ENCODE peak calls at places on chromosomes 2 and 18, in six cellular contexts. U, I, G, R, N and C are unnamed samples.
A peak's percentile ranks its signal among the peaks of the same experiment; 100 is the strongest.

GRCh38 chr2:62197017-62197586 is 1.2 kb downstream of the B3GNT2 start:
- DNase-seq in U (no peak), I (peak; percentile 43), G (no peak), R (peak; percentile 52), N (no peak), C (no peak)

GRCh38 chr2:167114018-167114417 is 225.7 kb downstream of the XIRP2 start:
- DNase-seq in U (no peak), I (no peak), G (no peak), R (no peak), N (no peak), C (no peak)

GRCh38 chr2:96524482-96525210 is 11.9 kb upstream of the ARID5A start:
- DNase-seq in U (no peak), I (no peak), G (no peak), R (no peak), N (no peak), C (no peak)

GRCh38 chr18:57561728-57562423 is 24.6 kb downstream of the FECH start:
- DNase-seq in U (no peak), I (peak; percentile 47), G (no peak), R (peak; percentile 52), N (peak; percentile 67), C (peak; percentile 25)

GRCh38 chr2:29139731-29140130 is 24.5 kb downstream of the CLIP4 start:
- DNase-seq in U (no peak), I (no peak), G (no peak), R (no peak), N (no peak), C (no peak)

GRCh38 chr18:42182728-42183700 is 228.0 kb downstream of the PIK3C3 start:
- DNase-seq in U (no peak), I (no peak), G (no peak), R (no peak), N (no peak), C (no peak)

GRCh38 chr18:8745355-8746014 is 40.1 kb downstream of the MTCL1 start:
- DNase-seq in U (no peak), I (no peak), G (no peak), R (no peak), N (no peak), C (no peak)

GRCh38 chr2:113200736-113201490 is 27.1 kb downstream of the PSD4 start:
- DNase-seq in U (no peak), I (no peak), G (no peak), R (no peak), N (no peak), C (no peak)

GRCh38 chr2:37098416-37099118 is 14.2 kb downstream of the GPATCH11 start:
- DNase-seq in U (no peak), I (no peak), G (no peak), R (no peak), N (no peak), C (no peak)

GRCh38 chr2:158730621-158730905 is 64.6 kb upstream of the DAPL1 start:
- DNase-seq in U (no peak), I (no peak), G (no peak), R (no peak), N (no peak), C (no peak)

GRCh38 chr18:23618862-23619387 is 32.6 kb upstream of the NPC1 start:
- DNase-seq in U (peak; percentile 13), I (peak; percentile 65), G (peak; percentile 27), R (no peak), N (peak; percentile 86), C (no peak)

GRCh38 chr18:23614891-23615290 is 28.6 kb upstream of the NPC1 start:
- DNase-seq in U (no peak), I (no peak), G (no peak), R (no peak), N (no peak), C (no peak)

GRCh38 chr18:23616258-23616657 is 30.0 kb upstream of the NPC1 start:
- DNase-seq in U (no peak), I (no peak), G (no peak), R (no peak), N (no peak), C (no peak)

GRCh38 chr18:23619388-23619873 is 33.1 kb upstream of the NPC1 start:
- DNase-seq in U (peak; percentile 22), I (no peak), G (no peak), R (no peak), N (no peak), C (no peak)

GRCh38 chr18:23617412-23618009 is 31.2 kb upstream of the NPC1 start:
- DNase-seq in U (no peak), I (no peak), G (peak; percentile 65), R (no peak), N (no peak), C (no peak)
- TF ChIP-seq TAF1 in U (no peak), I (no peak), G (no peak), R (no peak), N (no peak), C (no peak)

GRCh38 chr2:54559593-54560145 is 103.5 kb downstream of the SPTBN1 start:
- DNase-seq in U (no peak), I (peak; percentile 83), G (no peak), R (peak; percentile 47), N (no peak), C (no peak)
- TF ChIP-seq POLR2A in U (no peak), I (peak; percentile 68), G (peak; percentile 65), R (no peak), N (no peak), C (no peak)

GRCh38 chr2:20356042-20356441 is 5.4 kb upstream of the PUM2 start:
- DNase-seq in U (no peak), I (no peak), G (no peak), R (no peak), N (no peak), C (no peak)
- TF ChIP-seq POLR2AphosphoS5 in U (no peak), I (no peak), G (no peak), R (no peak), N (no peak), C (no peak)

DNA sequence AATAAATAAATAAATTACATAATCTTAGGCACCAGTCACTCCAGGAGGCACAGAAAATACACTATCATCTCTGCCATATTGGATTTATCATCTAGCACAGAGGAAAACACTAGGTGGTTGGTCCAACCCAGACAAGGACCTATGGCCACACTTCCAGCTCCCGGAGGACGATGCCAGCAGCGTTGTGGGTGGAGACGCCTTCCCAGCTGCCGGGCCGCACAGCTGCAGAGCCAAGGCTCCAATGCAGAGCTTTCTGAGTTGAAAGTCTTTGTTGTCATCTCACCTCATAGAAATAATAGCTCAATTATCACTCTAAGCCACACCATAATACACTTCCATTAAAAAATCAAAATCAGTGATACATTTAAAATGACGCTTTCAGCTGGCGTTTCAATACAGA is 457.1 kb upstream of the SALL3 start:
- DNase-seq in U (no peak), I (no peak), G (no peak), R (no peak), N (no peak), C (no peak)
- TF ChIP-seq TAF1 in U (no peak), I (no peak), G (no peak), R (no peak), N (no peak), C (no peak)

GRCh38 chr2:190271783-190272456 is 47.7 kb downstream of the HIBCH start:
- DNase-seq in U (no peak), I (no peak), G (no peak), R (peak; percentile 76), N (no peak), C (no peak)
- TF ChIP-seq POLR2A in U (no peak), I (no peak), G (no peak), R (peak; percentile 55), N (no peak), C (no peak)

DNA sequence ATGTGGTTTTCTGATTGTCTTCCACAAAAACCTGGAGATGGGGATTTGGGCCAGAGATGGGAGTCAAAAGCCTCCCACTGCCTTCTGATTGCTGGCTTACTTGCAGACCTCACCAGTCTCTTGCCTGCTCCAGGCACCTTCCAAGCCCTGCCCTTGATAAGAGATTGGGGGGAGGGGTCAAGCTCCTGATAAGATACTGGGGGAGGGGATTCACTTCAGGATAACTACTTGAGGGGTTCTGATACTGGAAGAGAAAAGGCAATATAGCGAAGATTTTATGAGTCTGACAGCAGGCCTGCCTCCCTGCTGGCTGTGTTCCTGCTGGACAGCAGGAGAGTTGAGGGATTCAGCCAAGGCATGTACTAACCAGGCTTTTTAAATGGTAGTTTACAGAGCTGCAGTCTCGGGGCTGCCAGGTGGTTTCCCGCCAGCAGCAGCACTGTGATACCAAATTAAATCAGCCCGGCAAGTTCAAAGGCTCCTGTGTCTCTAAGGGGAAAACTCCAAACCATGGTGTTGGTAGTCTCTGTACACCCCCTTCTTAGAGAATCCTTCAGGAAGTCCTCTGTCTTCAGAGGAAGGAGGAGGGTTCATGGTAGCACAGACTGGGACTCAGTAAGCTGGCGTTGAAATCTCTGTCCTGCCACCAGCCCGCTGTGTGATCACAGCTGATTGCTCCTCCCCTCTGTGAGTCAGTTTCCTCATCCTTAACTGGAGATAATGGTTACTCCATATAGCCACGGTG is 58.3 kb downstream of the FBXO36 start:
- DNase-seq in U (no peak), I (no peak), G (peak; percentile 17), R (peak; percentile 64), N (peak; percentile 55), C (no peak)
- TF ChIP-seq POLR2AphosphoS5 in U (no peak), I (no peak), G (no peak), R (no peak), N (no peak), C (no peak)